ENCODE peak calls at places on chromosome 13, in five cellular contexts. Y is left ventricle myocardium inferior, Z is dorsolateral prefrontal cortex, A is neural progenitor cell, G is upper lobe of right lung. X is an unnamed sample.

GRCh38 chr13:98752111-98752941 is at the start of gene SLC15A1:
- DNase-seq in Y (no peak), Z (no peak), A (peak), G (no peak), X (no peak)

GRCh38 chr13:39597828-39598227 is 5.2 kb downstream of the LHFPL6 start:
- DNase-seq in Y (no peak), Z (no peak), A (no peak), G (no peak), X (no peak)

GRCh38 chr13:96082640-96083039 is 7.3 kb upstream of the HS6ST3 start:
- DNase-seq in Y (no peak), Z (no peak), A (no peak), G (no peak), X (no peak)

GRCh38 chr13:21341637-21342422 is 117.3 kb downstream of the ZDHHC20 start:
- DNase-seq in Y (no peak), Z (no peak), A (no peak), G (no peak), X (no peak)

GRCh38 chr13:50831510-50831909 is 12.0 kb downstream of the DLEU7 start:
- DNase-seq in Y (no peak), Z (no peak), A (no peak), G (no peak), X (no peak)

GRCh38 chr13:110237895-110238294 is 69.1 kb downstream of the COL4A1 start:
- DNase-seq in Y (no peak), Z (no peak), A (no peak), G (no peak), X (no peak)

GRCh38 chr13:98004107-98004506 is 50.6 kb downstream of the IPO5 start:
- DNase-seq in Y (no peak), Z (no peak), A (no peak), G (no peak), X (no peak)

GRCh38 chr13:38607136-38607535 is 79.7 kb upstream of the FREM2 start:
- DNase-seq in Y (no peak), Z (no peak), A (peak), G (no peak), X (no peak)

GRCh38 chr13:26200811-26201210 is 21.3 kb downstream of the RNF6 start:
- DNase-seq in Y (no peak), Z (no peak), A (no peak), G (no peak), X (no peak)

GRCh38 chr13:51758691-51759090 is 45.3 kb downstream of the DHRS12 start:
- DNase-seq in Y (no peak), Z (no peak), A (no peak), G (no peak), X (no peak)

GRCh38 chr13:97228850-97229521 is 6.9 kb downstream of the MBNL2 start:
- DNase-seq in Y (no peak), Z (no peak), A (no peak), G (no peak), X (no peak)

GRCh38 chr13:82963466-82963865 is 918.8 kb downstream of the SLITRK1 start:
- DNase-seq in Y (no peak), Z (no peak), A (no peak), G (no peak), X (no peak)

GRCh38 chr13:101996906-101997408 is 404.9 kb downstream of the FGF14 start:
- DNase-seq in Y (no peak), Z (no peak), A (no peak), G (no peak), X (no peak)

GRCh38 chr13:110575322-110576069 is 14.0 kb upstream of the RAB20 start:
- DNase-seq in Y (peak), Z (no peak), A (peak), G (peak), X (no peak)

GRCh38 chr13:95756072-95756471 is 79.1 kb downstream of the DNAJC3 start:
- DNase-seq in Y (no peak), Z (no peak), A (no peak), G (no peak), X (no peak)

GRCh38 chr13:22765566-22765965 is 415.2 kb upstream of the SGCG start:
- DNase-seq in Y (no peak), Z (no peak), A (no peak), G (no peak), X (no peak)

GRCh38 chr13:57044910-57045309 is 95.8 kb upstream of the PRR20A start:
- DNase-seq in Y (no peak), Z (no peak), A (no peak), G (no peak), X (no peak)

GRCh38 chr13:76709851-76710250 is 176.4 kb downstream of the KCTD12 start:
- DNase-seq in Y (no peak), Z (no peak), A (no peak), G (no peak), X (no peak)

GRCh38 chr13:98372886-98373285 is 195.8 kb upstream of the RNF113B start:
- DNase-seq in Y (no peak), Z (no peak), A (no peak), G (no peak), X (no peak)

GRCh38 chr13:80157261-80157942 is 183.5 kb downstream of the SPRY2 start:
- DNase-seq in Y (no peak), Z (no peak), A (no peak), G (no peak), X (no peak)

GRCh38 chr13:68714292-68714691 is 1393.3 kb upstream of the ATXN8OS start:
- DNase-seq in Y (no peak), Z (no peak), A (peak), G (no peak), X (no peak)

GRCh38 chr13:100203696-100204367 is 114.9 kb downstream of the PCCA start:
- DNase-seq in Y (no peak), Z (no peak), A (no peak), G (no peak), X (no peak)

GRCh38 chr13:109227344-109227940 is 558.9 kb downstream of the IRS2 start:
- DNase-seq in Y (no peak), Z (no peak), A (no peak), G (no peak), X (no peak)

GRCh38 chr13:109669956-109670355 is 116.4 kb downstream of the IRS2 start:
- DNase-seq in Y (no peak), Z (no peak), A (no peak), G (no peak), X (no peak)

GRCh38 chr13:105634059-105634458 is 901.4 kb downstream of the EFNB2 start:
- DNase-seq in Y (no peak), Z (no peak), A (no peak), G (no peak), X (no peak)

GRCh38 chr13:80400164-80400767 is 59.3 kb upstream of the SPRY2 start:
- DNase-seq in Y (no peak), Z (no peak), A (no peak), G (no peak), X (no peak)

GRCh38 chr13:86020350-86021002 is 221.3 kb upstream of the SLITRK6 start:
- DNase-seq in Y (no peak), Z (no peak), A (no peak), G (no peak), X (no peak)

GRCh38 chr13:86591862-86592261 is 792.6 kb upstream of the SLITRK6 start:
- DNase-seq in Y (no peak), Z (no peak), A (no peak), G (no peak), X (no peak)

GRCh38 chr13:75399168-75399878 is 82.6 kb downstream of the TBC1D4 start:
- DNase-seq in Y (no peak), Z (no peak), A (no peak), G (no peak), X (no peak)

GRCh38 chr13:66501187-66501586 is 728.9 kb downstream of the PCDH9 start:
- DNase-seq in Y (no peak), Z (no peak), A (no peak), G (no peak), X (no peak)

GRCh38 chr13:52348983-52349780 is 56.8 kb downstream of the THSD1 start:
- DNase-seq in Y (no peak), Z (no peak), A (no peak), G (no peak), X (no peak)

GRCh38 chr13:108915095-108915633 is 285.8 kb downstream of the MYO16 start:
- DNase-seq in Y (no peak), Z (no peak), A (no peak), G (no peak), X (no peak)

GRCh38 chr13:71968025-71968424 is 101.0 kb upstream of the DACH1 start:
- DNase-seq in Y (no peak), Z (no peak), A (peak), G (no peak), X (no peak)

GRCh38 chr13:26914624-26915023 is 154.0 kb upstream of the GPR12 start:
- DNase-seq in Y (no peak), Z (no peak), A (no peak), G (no peak), X (peak)

GRCh38 chr13:113490496-113491417 is at the start of gene DCUN1D2:
- DNase-seq in Y (peak), Z (peak), A (peak), G (peak), X (peak)

GRCh38 chr13:33545492-33545891 is 259.9 kb upstream of the STARD13 start:
- DNase-seq in Y (no peak), Z (no peak), A (no peak), G (no peak), X (no peak)

GRCh38 chr13:42567772-42568428 is 6.1 kb upstream of the TNFSF11 start:
- DNase-seq in Y (no peak), Z (no peak), A (no peak), G (no peak), X (no peak)
- H3K27ac ChIP-seq in Y (no peak), Z (no peak), A (no peak), G (no peak), X (no peak)

GRCh38 chr13:47832458-47832972 is 168.6 kb downstream of the SUCLA2 start:
- DNase-seq in Y (no peak), Z (no peak), A (no peak), G (no peak), X (no peak)
- TF ChIP-seq CTCF in Y (no peak), Z (no peak), A (peak), G (no peak), X (no peak)

GRCh38 chr13:44930907-44931676 is 58.2 kb downstream of the NUFIP1 start:
- DNase-seq in Y (no peak), Z (no peak), A (peak), G (no peak), X (no peak)
- H3K27ac ChIP-seq in Y (no peak), Z (no peak), A (peak), G (no peak), X (peak)

GRCh38 chr13:49439609-49440008 is 4.3 kb downstream of the CAB39L start:
- DNase-seq in Y (no peak), Z (no peak), A (no peak), G (no peak), X (no peak)

GRCh38 chr13:49435992-49436391 is 7.9 kb downstream of the CAB39L start:
- DNase-seq in Y (no peak), Z (no peak), A (no peak), G (no peak), X (no peak)

GRCh38 chr13:49441312-49441711 is 2.6 kb downstream of the CAB39L start:
- DNase-seq in Y (no peak), Z (no peak), A (no peak), G (no peak), X (no peak)

GRCh38 chr13:49437705-49438104 is 6.2 kb downstream of the CAB39L start:
- DNase-seq in Y (no peak), Z (no peak), A (no peak), G (no peak), X (no peak)

DNA sequence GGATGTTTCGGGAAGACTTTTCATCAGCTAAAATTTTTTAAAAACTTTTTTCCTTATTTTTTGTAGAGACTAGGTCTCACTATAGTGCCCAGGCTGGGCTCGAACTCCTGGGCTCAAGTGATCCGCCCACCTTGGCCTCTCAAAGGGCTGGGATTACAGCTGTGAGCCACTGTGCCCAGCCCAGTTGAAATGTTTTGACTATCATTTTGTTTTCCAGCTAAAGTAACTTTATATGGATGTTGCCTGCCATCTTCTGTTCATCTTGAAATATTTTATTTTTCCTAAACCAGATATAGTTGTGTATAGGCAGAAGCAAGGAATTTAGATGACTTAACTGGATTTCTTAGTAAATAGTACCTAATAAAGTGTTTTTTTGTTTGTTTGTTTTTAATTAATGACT is 7.0 kb downstream of the CAB39L start:
- DNase-seq in Y (peak), Z (no peak), A (no peak), G (no peak), X (no peak)
- TF ChIP-seq CTCF in Y (peak), Z (peak), A (no peak), G (peak), X (no peak)

DNA sequence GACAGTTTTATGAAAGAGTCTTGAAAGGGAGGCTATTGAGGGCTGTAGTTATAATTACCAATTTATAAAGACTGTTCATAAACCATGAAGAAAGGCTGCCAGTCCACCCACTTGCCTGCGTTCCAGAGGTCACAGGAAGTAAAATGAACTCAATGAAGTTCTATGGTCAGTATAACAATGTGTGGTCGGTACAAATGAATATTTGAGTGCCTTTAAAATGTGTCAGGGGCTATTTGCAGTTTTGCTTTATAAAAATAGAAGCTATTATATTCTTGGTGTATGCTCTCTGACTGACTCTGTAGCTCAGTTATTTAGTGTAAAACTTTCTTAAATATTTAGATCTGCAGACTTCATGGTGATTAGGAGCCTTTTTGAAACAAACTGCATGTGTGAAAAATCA is 47.0 kb downstream of the ESD start:
- DNase-seq in Y (no peak), Z (no peak), A (no peak), G (no peak), X (no peak)
- H3K27ac ChIP-seq in Y (no peak), Z (no peak), A (no peak), G (no peak), X (no peak)

GRCh38 chr13:43905435-43906031 is 25.8 kb downstream of the LACC1 start:
- DNase-seq in Y (no peak), Z (no peak), A (peak), G (no peak), X (no peak)

GRCh38 chr13:43911283-43911682 is 31.6 kb downstream of the LACC1 start:
- DNase-seq in Y (no peak), Z (no peak), A (no peak), G (no peak), X (no peak)

GRCh38 chr13:43911871-43912270 is 32.2 kb downstream of the LACC1 start:
- DNase-seq in Y (no peak), Z (no peak), A (no peak), G (no peak), X (no peak)

GRCh38 chr13:43908156-43909126 is 28.7 kb downstream of the LACC1 start:
- DNase-seq in Y (no peak), Z (no peak), A (peak), G (no peak), X (no peak)
- TF ChIP-seq CTCF in Y (peak), Z (peak), A (peak), G (peak), X (peak)

DNA sequence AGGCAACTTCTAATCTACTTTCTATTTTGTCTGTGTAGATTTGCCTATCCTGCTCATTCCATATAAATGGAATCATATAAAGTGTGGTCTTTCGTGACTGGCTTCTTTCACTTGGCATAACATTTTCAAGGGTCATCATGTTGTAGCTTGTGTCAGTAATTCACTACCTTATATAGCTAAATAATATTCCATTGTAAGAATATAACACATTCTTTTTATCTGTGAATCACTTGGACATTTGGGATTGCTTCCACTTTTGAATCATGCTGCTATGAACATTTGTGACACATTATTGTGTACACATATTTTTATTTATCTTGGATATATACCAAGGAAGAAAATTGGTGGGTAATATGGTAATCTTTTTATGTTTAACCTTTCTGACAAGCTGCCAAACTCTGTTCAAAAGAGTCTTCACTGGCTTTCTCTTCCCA is 89.0 kb upstream of the CSNK1A1L start:
- DNase-seq in Y (no peak), Z (no peak), A (no peak), G (no peak), X (no peak)
- H3K27ac ChIP-seq in Y (no peak), Z (no peak), A (no peak), G (no peak), X (no peak)

X was measured in coronary artery.